ENCODE peak calls at places on chromosome 1, in seven cellular contexts. One of them, this sample, is unnamed. For H3K4me1, the result is how much of the 10 kb centered on the place peaks cover.

GRCh38 chr1:208654241-208654640 is 410.1 kb upstream of the PLXNA2 start:
- DNase-seq in pancreas: no peak
- DNase-seq in GM23338: peak
- DNase-seq in esophagus squamous epithelium: no peak
- DNase-seq in tibial nerve: no peak
- DNase-seq in cardiac muscle cell: peak
- DNase-seq in upper lobe of right lung: no peak
- DNase-seq in this sample: no peak

GRCh38 chr1:229381234-229381633 is 38.4 kb upstream of the CCSAP start:
- DNase-seq in pancreas: no peak
- DNase-seq in GM23338: peak
- DNase-seq in esophagus squamous epithelium: no peak
- DNase-seq in tibial nerve: no peak
- DNase-seq in cardiac muscle cell: no peak
- DNase-seq in upper lobe of right lung: no peak
- DNase-seq in this sample: peak

GRCh38 chr1:154999651-155000474 is 2.7 kb upstream of the ZBTB7B start:
- DNase-seq in pancreas: no peak
- DNase-seq in GM23338: peak
- DNase-seq in esophagus squamous epithelium: no peak
- DNase-seq in tibial nerve: no peak
- DNase-seq in cardiac muscle cell: no peak
- DNase-seq in upper lobe of right lung: peak
- DNase-seq in this sample: no peak

GRCh38 chr1:54268714-54269297 is 68.8 kb downstream of the MRPL37 start:
- DNase-seq in pancreas: no peak
- DNase-seq in GM23338: no peak
- DNase-seq in esophagus squamous epithelium: no peak
- DNase-seq in tibial nerve: no peak
- DNase-seq in cardiac muscle cell: no peak
- DNase-seq in upper lobe of right lung: no peak
- DNase-seq in this sample: no peak

GRCh38 chr1:203536575-203536974 is 42.6 kb downstream of the OPTC start:
- DNase-seq in pancreas: no peak
- DNase-seq in GM23338: no peak
- DNase-seq in esophagus squamous epithelium: no peak
- DNase-seq in tibial nerve: no peak
- DNase-seq in cardiac muscle cell: peak
- DNase-seq in upper lobe of right lung: peak
- DNase-seq in this sample: no peak

GRCh38 chr1:159855709-159856108 is 6.7 kb downstream of the VSIG8 start:
- DNase-seq in pancreas: no peak
- DNase-seq in GM23338: no peak
- DNase-seq in esophagus squamous epithelium: no peak
- DNase-seq in tibial nerve: no peak
- DNase-seq in cardiac muscle cell: no peak
- DNase-seq in upper lobe of right lung: no peak
- DNase-seq in this sample: no peak

GRCh38 chr1:149927056-149927534 is 508 bp downstream of the SF3B4 start:
- DNase-seq in pancreas: no peak
- DNase-seq in GM23338: no peak
- DNase-seq in esophagus squamous epithelium: no peak
- DNase-seq in tibial nerve: no peak
- DNase-seq in cardiac muscle cell: no peak
- DNase-seq in upper lobe of right lung: no peak
- DNase-seq in this sample: no peak

GRCh38 chr1:206736878-206737728 is 33.5 kb upstream of the IL19 start:
- DNase-seq in pancreas: peak
- DNase-seq in GM23338: no peak
- DNase-seq in esophagus squamous epithelium: no peak
- DNase-seq in tibial nerve: no peak
- DNase-seq in cardiac muscle cell: no peak
- DNase-seq in upper lobe of right lung: no peak
- DNase-seq in this sample: no peak

GRCh38 chr1:9494936-9495758 is 44.1 kb upstream of the SLC25A33 start:
- DNase-seq in pancreas: peak
- DNase-seq in GM23338: peak
- DNase-seq in esophagus squamous epithelium: no peak
- DNase-seq in tibial nerve: peak
- DNase-seq in cardiac muscle cell: peak
- DNase-seq in upper lobe of right lung: peak
- DNase-seq in this sample: no peak

GRCh38 chr1:159853417-159853816 is 9.0 kb downstream of the VSIG8 start:
- DNase-seq in pancreas: no peak
- DNase-seq in GM23338: no peak
- DNase-seq in esophagus squamous epithelium: no peak
- DNase-seq in tibial nerve: no peak
- DNase-seq in cardiac muscle cell: no peak
- DNase-seq in upper lobe of right lung: no peak
- DNase-seq in this sample: no peak

GRCh38 chr1:207619833-207620572 is 24.9 kb upstream of the CR1L start:
- DNase-seq in pancreas: no peak
- DNase-seq in GM23338: peak
- DNase-seq in esophagus squamous epithelium: no peak
- DNase-seq in tibial nerve: no peak
- DNase-seq in cardiac muscle cell: peak
- DNase-seq in upper lobe of right lung: no peak
- DNase-seq in this sample: no peak

GRCh38 chr1:182972821-182973220 is 19.9 kb upstream of the SHCBP1L start:
- DNase-seq in pancreas: no peak
- DNase-seq in GM23338: no peak
- DNase-seq in esophagus squamous epithelium: no peak
- DNase-seq in tibial nerve: no peak
- DNase-seq in cardiac muscle cell: no peak
- DNase-seq in upper lobe of right lung: no peak
- DNase-seq in this sample: no peak

GRCh38 chr1:182189535-182190066 is 128.1 kb upstream of the ZNF648 start:
- DNase-seq in pancreas: no peak
- DNase-seq in GM23338: no peak
- DNase-seq in esophagus squamous epithelium: no peak
- DNase-seq in tibial nerve: no peak
- DNase-seq in cardiac muscle cell: no peak
- DNase-seq in upper lobe of right lung: no peak
- DNase-seq in this sample: no peak

GRCh38 chr1:77350012-77350411 is 68.2 kb downstream of the AK5 start:
- DNase-seq in pancreas: no peak
- DNase-seq in GM23338: no peak
- DNase-seq in esophagus squamous epithelium: no peak
- DNase-seq in tibial nerve: no peak
- DNase-seq in cardiac muscle cell: no peak
- DNase-seq in upper lobe of right lung: no peak
- DNase-seq in this sample: no peak

GRCh38 chr1:19662313-19662712 is 2.4 kb upstream of the HTR6 start:
- DNase-seq in pancreas: no peak
- DNase-seq in GM23338: no peak
- DNase-seq in esophagus squamous epithelium: no peak
- DNase-seq in tibial nerve: no peak
- DNase-seq in cardiac muscle cell: no peak
- DNase-seq in upper lobe of right lung: no peak
- DNase-seq in this sample: no peak

GRCh38 chr1:1206376-1207253 is at the start of gene TNFRSF18:
- DNase-seq in pancreas: no peak
- DNase-seq in GM23338: peak
- DNase-seq in esophagus squamous epithelium: no peak
- DNase-seq in tibial nerve: no peak
- DNase-seq in cardiac muscle cell: no peak
- DNase-seq in upper lobe of right lung: no peak
- DNase-seq in this sample: no peak

GRCh38 chr1:20216574-20216973 is 30.3 kb upstream of the PLA2G2C start:
- DNase-seq in pancreas: no peak
- DNase-seq in GM23338: peak
- DNase-seq in esophagus squamous epithelium: no peak
- DNase-seq in tibial nerve: no peak
- DNase-seq in cardiac muscle cell: peak
- DNase-seq in upper lobe of right lung: no peak
- DNase-seq in this sample: no peak

GRCh38 chr1:109547412-109548320 is 749 bp upstream of the GNAI3 start:
- DNase-seq in pancreas: peak
- DNase-seq in GM23338: peak
- DNase-seq in esophagus squamous epithelium: no peak
- DNase-seq in tibial nerve: no peak
- DNase-seq in cardiac muscle cell: peak
- DNase-seq in upper lobe of right lung: no peak
- DNase-seq in this sample: no peak

GRCh38 chr1:110829955-110830553 is 42.9 kb upstream of the CD53 start:
- DNase-seq in pancreas: no peak
- DNase-seq in GM23338: peak
- DNase-seq in esophagus squamous epithelium: no peak
- DNase-seq in tibial nerve: no peak
- DNase-seq in cardiac muscle cell: peak
- DNase-seq in upper lobe of right lung: no peak
- DNase-seq in this sample: no peak

GRCh38 chr1:147849097-147849873 is 53.3 kb upstream of the GJA8 start:
- DNase-seq in pancreas: no peak
- DNase-seq in GM23338: peak
- DNase-seq in esophagus squamous epithelium: no peak
- DNase-seq in tibial nerve: no peak
- DNase-seq in cardiac muscle cell: peak
- DNase-seq in upper lobe of right lung: no peak
- DNase-seq in this sample: no peak

GRCh38 chr1:53061123-53061858 is 722 bp upstream of the PODN start:
- DNase-seq in pancreas: no peak
- DNase-seq in GM23338: no peak
- DNase-seq in esophagus squamous epithelium: no peak
- DNase-seq in tibial nerve: peak
- DNase-seq in cardiac muscle cell: peak
- DNase-seq in upper lobe of right lung: peak
- DNase-seq in this sample: no peak

DNA sequence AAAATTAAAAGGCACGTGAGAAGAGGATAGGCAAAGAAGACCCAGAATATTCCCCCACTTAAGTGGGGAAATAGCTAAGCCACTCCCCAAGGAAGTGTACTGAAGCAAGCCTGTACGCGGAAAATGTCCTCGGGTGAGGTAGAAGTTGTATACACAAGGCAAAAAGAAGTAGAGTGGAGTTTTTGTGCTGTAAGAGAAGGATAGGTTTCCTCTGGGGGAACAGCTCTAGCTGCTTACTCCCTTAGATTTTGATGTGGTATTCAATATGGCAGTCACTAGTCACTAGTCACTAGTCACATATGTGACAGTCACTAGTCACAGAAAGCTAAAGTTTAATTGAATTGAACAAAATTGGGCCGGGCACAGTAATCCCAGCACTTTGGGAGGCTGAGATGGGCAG is 7.6 kb downstream of the TXNIP start:
- DNase-seq in pancreas: no peak
- DNase-seq in GM23338: no peak
- DNase-seq in esophagus squamous epithelium: no peak
- DNase-seq in tibial nerve: no peak
- DNase-seq in cardiac muscle cell: no peak
- DNase-seq in upper lobe of right lung: peak
- DNase-seq in this sample: no peak
- H3K4me1 ChIP-seq in pancreas: under half
- H3K4me1 ChIP-seq in GM23338: under half
- H3K4me1 ChIP-seq in esophagus squamous epithelium: under half
- H3K4me1 ChIP-seq in tibial nerve: under half
- H3K4me1 ChIP-seq in cardiac muscle cell: under half
- H3K4me1 ChIP-seq in upper lobe of right lung: half or more
- H3K4me1 ChIP-seq in this sample: under half

DNA sequence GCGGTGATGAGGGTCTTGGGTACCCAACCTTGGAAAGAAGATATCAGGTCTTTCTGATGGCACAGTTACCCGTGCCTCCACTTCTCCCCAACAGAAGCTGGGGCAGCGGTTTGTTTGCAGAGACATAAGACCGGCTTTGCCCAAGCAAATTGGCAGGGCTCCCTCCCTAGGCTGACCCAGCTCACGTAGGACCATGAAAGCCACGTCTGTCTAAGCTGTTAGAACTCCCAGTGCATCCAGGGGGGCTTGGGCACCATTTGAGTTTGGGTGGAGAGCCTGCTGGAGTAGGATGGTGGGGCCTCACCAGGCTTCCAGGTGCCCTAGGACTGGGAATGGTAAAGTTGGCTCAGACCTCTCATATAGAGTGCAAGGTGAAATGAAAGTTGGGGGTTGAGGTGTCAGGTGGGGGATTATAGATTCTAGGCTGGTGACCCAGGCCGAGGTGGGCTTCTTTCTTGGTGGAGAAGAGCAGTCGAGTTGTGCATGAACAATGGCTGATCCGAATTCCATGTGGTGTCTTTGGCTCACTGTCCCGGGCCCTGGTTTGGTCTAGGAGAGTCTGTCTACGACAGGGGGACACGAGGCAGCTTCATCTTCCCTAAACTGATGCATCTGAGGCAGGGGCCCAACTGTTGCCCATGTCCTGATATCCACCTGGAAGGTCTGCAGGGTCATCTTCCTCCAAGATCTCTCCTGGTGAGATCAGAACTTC is 3.4 kb downstream of the POU3F1 start:
- DNase-seq in pancreas: no peak
- DNase-seq in GM23338: no peak
- DNase-seq in esophagus squamous epithelium: no peak
- DNase-seq in tibial nerve: no peak
- DNase-seq in cardiac muscle cell: no peak
- DNase-seq in upper lobe of right lung: peak
- DNase-seq in this sample: no peak
- H3K4me3 ChIP-seq in pancreas: no peak
- H3K4me3 ChIP-seq in GM23338: peak
- H3K4me3 ChIP-seq in esophagus squamous epithelium: peak
- H3K4me3 ChIP-seq in tibial nerve: peak
- H3K4me3 ChIP-seq in cardiac muscle cell: no peak
- H3K4me3 ChIP-seq in upper lobe of right lung: no peak
- H3K4me3 ChIP-seq in this sample: no peak

GRCh38 chr1:29878501-29878900 is 642.2 kb downstream of the PTPRU start:
- DNase-seq in pancreas: no peak
- DNase-seq in GM23338: no peak
- DNase-seq in esophagus squamous epithelium: no peak
- DNase-seq in tibial nerve: no peak
- DNase-seq in cardiac muscle cell: no peak
- DNase-seq in upper lobe of right lung: no peak
- DNase-seq in this sample: no peak

GRCh38 chr1:29876902-29877301 is 640.6 kb downstream of the PTPRU start:
- DNase-seq in pancreas: no peak
- DNase-seq in GM23338: peak
- DNase-seq in esophagus squamous epithelium: no peak
- DNase-seq in tibial nerve: no peak
- DNase-seq in cardiac muscle cell: no peak
- DNase-seq in upper lobe of right lung: no peak
- DNase-seq in this sample: no peak

GRCh38 chr1:29876441-29876840 is 640.1 kb downstream of the PTPRU start:
- DNase-seq in pancreas: no peak
- DNase-seq in GM23338: no peak
- DNase-seq in esophagus squamous epithelium: no peak
- DNase-seq in tibial nerve: no peak
- DNase-seq in cardiac muscle cell: no peak
- DNase-seq in upper lobe of right lung: no peak
- DNase-seq in this sample: no peak

GRCh38 chr1:29875557-29876028 is 639.3 kb downstream of the PTPRU start:
- DNase-seq in pancreas: no peak
- DNase-seq in GM23338: no peak
- DNase-seq in esophagus squamous epithelium: no peak
- DNase-seq in tibial nerve: no peak
- DNase-seq in cardiac muscle cell: peak
- DNase-seq in upper lobe of right lung: no peak
- DNase-seq in this sample: no peak

GRCh38 chr1:29879217-29879616 is 642.9 kb downstream of the PTPRU start:
- DNase-seq in pancreas: no peak
- DNase-seq in GM23338: no peak
- DNase-seq in esophagus squamous epithelium: no peak
- DNase-seq in tibial nerve: no peak
- DNase-seq in cardiac muscle cell: no peak
- DNase-seq in upper lobe of right lung: no peak
- DNase-seq in this sample: no peak
- H3K27ac ChIP-seq in pancreas: no peak
- H3K27ac ChIP-seq in GM23338: no peak
- H3K27ac ChIP-seq in esophagus squamous epithelium: no peak
- H3K27ac ChIP-seq in tibial nerve: no peak
- H3K27ac ChIP-seq in cardiac muscle cell: no peak
- H3K27ac ChIP-seq in upper lobe of right lung: no peak
- H3K27ac ChIP-seq in this sample: no peak

GRCh38 chr1:202140833-202141232 is 3.7 kb downstream of the ARL8A start:
- DNase-seq in pancreas: no peak
- DNase-seq in GM23338: no peak
- DNase-seq in esophagus squamous epithelium: no peak
- DNase-seq in tibial nerve: no peak
- DNase-seq in cardiac muscle cell: no peak
- DNase-seq in upper lobe of right lung: no peak
- DNase-seq in this sample: no peak
- H3K4me1 ChIP-seq in pancreas: under half
- H3K4me1 ChIP-seq in GM23338: under half
- H3K4me1 ChIP-seq in esophagus squamous epithelium: under half
- H3K4me1 ChIP-seq in tibial nerve: under half
- H3K4me1 ChIP-seq in cardiac muscle cell: under half
- H3K4me1 ChIP-seq in upper lobe of right lung: under half
- H3K4me1 ChIP-seq in this sample: under half